ENCODE peak calls at places on chromosomes 12 and 14, in seven cellular contexts. R is GM12878, L is HepG2, K is SK-N-SH, U is H1, A is HCT116, C is K562. T is an unnamed sample.

GRCh38 chr12:105570944-105571343 is 240.5 kb downstream of the C12orf75 start:
- DNase-seq in C (no peak), L (no peak), K (no peak), R (no peak), A (no peak), U (no peak), T (no peak)

GRCh38 chr12:212799-213526 is 994 bp downstream of the SLC6A12 start:
- DNase-seq in C (no peak), U (no peak), K (peak; percentile 50), L (peak; percentile 47), R (no peak), A (no peak), T (no peak)

GRCh38 chr12:106642991-106643390 is 60.2 kb downstream of the RFX4 start:
- DNase-seq in L (no peak), C (no peak), A (no peak), R (no peak), K (no peak), U (no peak), T (no peak)

GRCh38 chr14:73100334-73100733 is 36.0 kb upstream of the PSEN1 start:
- DNase-seq in C (no peak), K (no peak), A (no peak), U (no peak), R (no peak), L (no peak), T (no peak)

GRCh38 chr12:32419520-32419960 is 20.2 kb downstream of the FGD4 start:
- DNase-seq in R (no peak), L (no peak), A (no peak), K (no peak), U (no peak), C (no peak), T (no peak)

GRCh38 chr14:92600318-92601053 is 86.9 kb downstream of the RIN3 start:
- DNase-seq in R (no peak), K (no peak), L (no peak), C (no peak), A (no peak), U (no peak), T (peak; percentile 29)

GRCh38 chr12:53867216-53868012 is 71.2 kb upstream of the HOXC13 start:
- DNase-seq in C (no peak), L (peak; percentile 14), K (no peak), A (no peak), R (no peak), U (no peak), T (no peak)

GRCh38 chr12:4421590-4422031 is 24.0 kb downstream of the FGF6 start:
- DNase-seq in K (peak; percentile 82), A (peak; percentile 27), L (peak; percentile 35), C (peak; percentile 58), U (no peak), R (no peak), T (no peak)

GRCh38 chr14:70000601-70001000 is 121.4 kb downstream of the SMOC1 start:
- DNase-seq in U (no peak), A (no peak), C (no peak), L (no peak), K (no peak), R (no peak), T (no peak)

GRCh38 chr14:36105401-36105800 is 71.1 kb downstream of the PTCSC3 start:
- DNase-seq in A (peak; percentile 40), R (no peak), K (no peak), C (peak; percentile 6), U (no peak), L (peak; percentile 21), T (no peak)

GRCh38 chr12:115012861-115013667 is 329.1 kb upstream of the TBX3 start:
- DNase-seq in C (no peak), A (no peak), K (peak; percentile 81), L (no peak), U (no peak), R (no peak), T (no peak)

GRCh38 chr14:49770212-49770817 is 2.4 kb downstream of the KLHDC2 start:
- DNase-seq in L (peak; percentile 97), U (no peak), R (no peak), C (no peak), A (no peak), K (no peak), T (peak; percentile 37)

GRCh38 chr12:65171870-65172269 is 2.5 kb downstream of the LEMD3 start:
- DNase-seq in K (no peak), L (no peak), U (no peak), A (no peak), R (no peak), C (no peak), T (no peak)
- TF ChIP-seq JUND in K (no peak), L (no peak), U (no peak), A (no peak), R (no peak), C (no peak), T (no peak)

GRCh38 chr14:53993920-53994607 is 37.4 kb upstream of the BMP4 start:
- DNase-seq in R (no peak), C (no peak), A (no peak), K (no peak), U (no peak), L (no peak), T (no peak)
- TF ChIP-seq JUND in R (no peak), C (no peak), A (no peak), K (no peak), U (no peak), L (no peak), T (no peak)

GRCh38 chr12:129196927-129197326 is 343.6 kb downstream of the GLT1D1 start:
- DNase-seq in R (no peak), L (no peak), K (no peak), U (no peak), A (no peak), C (no peak), T (no peak)

GRCh38 chr12:129190827-129191226 is 337.5 kb downstream of the GLT1D1 start:
- DNase-seq in R (no peak), C (no peak), K (no peak), A (no peak), L (no peak), U (peak; percentile 38), T (no peak)

GRCh38 chr12:129195081-129195480 is 341.8 kb downstream of the GLT1D1 start:
- DNase-seq in L (no peak), A (no peak), K (no peak), R (no peak), C (no peak), U (no peak), T (no peak)

DNA sequence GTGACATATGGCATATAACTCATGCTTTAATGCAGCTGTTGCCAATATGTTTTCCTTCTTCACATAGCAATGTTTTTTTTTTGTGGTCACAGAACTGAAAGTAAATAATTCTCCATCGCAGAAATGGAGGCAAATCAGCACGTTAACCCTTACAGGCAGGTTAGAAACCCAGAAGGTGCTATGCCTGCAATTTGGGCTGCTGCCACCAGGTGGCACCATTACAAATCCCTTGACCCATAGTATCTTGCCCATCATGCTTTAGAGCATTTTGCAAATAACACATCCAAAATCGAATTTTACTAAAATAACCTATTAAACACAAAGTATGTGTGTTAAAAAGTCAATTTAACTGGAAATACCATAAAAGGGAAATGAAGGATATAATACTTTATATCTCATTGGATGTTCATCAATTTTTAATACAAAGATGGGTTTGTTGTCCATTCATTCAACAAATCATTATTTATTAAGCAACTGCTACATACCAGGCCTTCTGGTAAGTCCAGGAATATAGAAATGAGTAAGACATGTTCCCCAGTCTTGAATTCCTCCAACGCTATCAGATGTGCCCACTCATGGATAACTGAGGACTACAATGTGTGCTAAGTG is 340.1 kb downstream of the GLT1D1 start:
- DNase-seq in K (peak; percentile 21), R (no peak), A (no peak), U (peak; percentile 44), L (no peak), C (peak; percentile 57), T (peak; percentile 5)
- TF ChIP-seq JUND in K (no peak), R (no peak), A (no peak), U (no peak), L (no peak), C (no peak), T (no peak)

DNA sequence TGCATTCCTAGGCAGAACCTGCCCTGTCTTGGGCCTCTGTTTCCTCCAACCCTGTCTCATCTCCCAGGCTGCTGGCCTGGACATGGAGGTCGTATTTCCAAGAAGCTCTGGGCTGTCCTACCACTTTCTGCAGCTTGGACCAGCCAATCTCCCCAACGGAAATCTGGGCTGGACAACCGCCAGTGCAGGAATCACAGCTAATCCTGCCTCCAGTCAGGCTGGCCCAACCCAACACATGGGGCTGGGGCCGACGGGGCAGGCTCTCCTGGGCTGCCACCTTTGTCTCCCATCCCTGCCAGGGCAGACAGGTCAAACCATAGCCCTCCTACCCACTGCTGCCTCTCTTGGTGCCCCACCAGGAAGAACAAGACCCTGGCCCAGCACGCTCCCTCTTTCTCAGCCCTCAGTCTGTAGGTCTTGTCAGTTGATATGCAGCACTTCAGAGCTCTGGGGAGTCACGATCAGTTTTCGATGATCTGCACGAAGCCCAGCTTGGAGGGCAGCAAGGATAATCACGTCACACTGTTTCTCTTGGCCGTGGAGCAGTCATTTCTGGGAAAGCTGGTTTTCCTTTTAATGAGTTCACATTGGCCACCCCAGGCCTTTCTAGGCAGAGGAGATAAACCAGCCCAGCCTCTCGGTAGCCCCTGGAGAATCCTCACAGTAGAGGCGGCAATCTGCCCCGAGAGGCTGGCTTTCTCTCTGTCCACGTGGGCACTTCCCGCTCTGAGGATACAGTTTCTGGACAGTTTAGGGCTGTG is 195.2 kb upstream of the PRMT8 start:
- DNase-seq in R (no peak), C (no peak), L (no peak), A (no peak), U (no peak), K (no peak), T (no peak)
- TF ChIP-seq JUND in R (no peak), C (no peak), L (no peak), A (no peak), U (no peak), K (no peak), T (no peak)

T was measured in T47D.